ENCODE peak calls at places on chromosome 17, in six cellular contexts. One of them, this sample, is unnamed.

GRCh38 chr17:18018411-18018921 is 20.5 kb downstream of the ATPAF2 start:
- DNase-seq in body of pancreas: no peak
- DNase-seq in tibial artery: no peak
- DNase-seq in brain pericyte: no peak
- DNase-seq in CD4-positive, alpha-beta T cell: no peak
- DNase-seq in left ventricle myocardium superior: no peak
- DNase-seq in this sample: no peak

GRCh38 chr17:29140631-29141483 is 39.3 kb downstream of the MYO18A start:
- DNase-seq in body of pancreas: no peak
- DNase-seq in brain pericyte: no peak
- DNase-seq in left ventricle myocardium superior: peak
- DNase-seq in tibial artery: no peak
- DNase-seq in CD4-positive, alpha-beta T cell: peak
- DNase-seq in this sample: no peak

GRCh38 chr17:83079340-83079747 is at the start of gene METRNL:
- DNase-seq in tibial artery: peak
- DNase-seq in brain pericyte: no peak
- DNase-seq in body of pancreas: peak
- DNase-seq in left ventricle myocardium superior: peak
- DNase-seq in CD4-positive, alpha-beta T cell: peak
- DNase-seq in this sample: peak

GRCh38 chr17:32546031-32546444 is 59.2 kb downstream of the CDK5R1 start:
- DNase-seq in CD4-positive, alpha-beta T cell: no peak
- DNase-seq in tibial artery: no peak
- DNase-seq in brain pericyte: no peak
- DNase-seq in body of pancreas: no peak
- DNase-seq in left ventricle myocardium superior: no peak
- DNase-seq in this sample: no peak

GRCh38 chr17:81917565-81918332 is at the start of gene SIRT7:
- DNase-seq in left ventricle myocardium superior: peak
- DNase-seq in tibial artery: peak
- DNase-seq in CD4-positive, alpha-beta T cell: peak
- DNase-seq in body of pancreas: peak
- DNase-seq in brain pericyte: no peak
- DNase-seq in this sample: peak

GRCh38 chr17:66934040-66934439 is 30.5 kb upstream of the CACNG4 start:
- DNase-seq in brain pericyte: no peak
- DNase-seq in left ventricle myocardium superior: no peak
- DNase-seq in tibial artery: no peak
- DNase-seq in CD4-positive, alpha-beta T cell: no peak
- DNase-seq in body of pancreas: no peak
- DNase-seq in this sample: no peak

GRCh38 chr17:50200447-50201225 is 795 bp downstream of the COL1A1 start:
- DNase-seq in left ventricle myocardium superior: peak
- DNase-seq in CD4-positive, alpha-beta T cell: peak
- DNase-seq in body of pancreas: peak
- DNase-seq in tibial artery: peak
- DNase-seq in brain pericyte: peak
- DNase-seq in this sample: peak

GRCh38 chr17:74502866-74503265 is 28.4 kb downstream of the CD300LB start:
- DNase-seq in tibial artery: no peak
- DNase-seq in body of pancreas: no peak
- DNase-seq in CD4-positive, alpha-beta T cell: no peak
- DNase-seq in left ventricle myocardium superior: no peak
- DNase-seq in brain pericyte: no peak
- DNase-seq in this sample: no peak

GRCh38 chr17:28901866-28902818 is 737 bp downstream of the DHRS13 start:
- DNase-seq in CD4-positive, alpha-beta T cell: peak
- DNase-seq in brain pericyte: no peak
- DNase-seq in tibial artery: no peak
- DNase-seq in left ventricle myocardium superior: no peak
- DNase-seq in body of pancreas: no peak
- DNase-seq in this sample: peak

GRCh38 chr17:19328441-19329061 is 34.0 kb downstream of the B9D1 start:
- DNase-seq in left ventricle myocardium superior: no peak
- DNase-seq in CD4-positive, alpha-beta T cell: no peak
- DNase-seq in tibial artery: no peak
- DNase-seq in brain pericyte: no peak
- DNase-seq in body of pancreas: no peak
- DNase-seq in this sample: no peak

GRCh38 chr17:49908782-49909714 is 59.9 kb upstream of the DLX4 start:
- DNase-seq in body of pancreas: no peak
- DNase-seq in tibial artery: no peak
- DNase-seq in brain pericyte: no peak
- DNase-seq in left ventricle myocardium superior: no peak
- DNase-seq in CD4-positive, alpha-beta T cell: no peak
- DNase-seq in this sample: no peak

GRCh38 chr17:45896803-45897693 is 2.7 kb downstream of the MAPT start:
- DNase-seq in brain pericyte: no peak
- DNase-seq in body of pancreas: no peak
- DNase-seq in left ventricle myocardium superior: no peak
- DNase-seq in tibial artery: no peak
- DNase-seq in CD4-positive, alpha-beta T cell: no peak
- DNase-seq in this sample: no peak

GRCh38 chr17:45372325-45372869 is 55.6 kb upstream of the MAP3K14 start:
- DNase-seq in body of pancreas: no peak
- DNase-seq in brain pericyte: no peak
- DNase-seq in CD4-positive, alpha-beta T cell: no peak
- DNase-seq in left ventricle myocardium superior: no peak
- DNase-seq in tibial artery: no peak
- DNase-seq in this sample: peak

GRCh38 chr17:33753452-33753851 is 460.4 kb upstream of the ASIC2 start:
- DNase-seq in tibial artery: no peak
- DNase-seq in left ventricle myocardium superior: no peak
- DNase-seq in brain pericyte: no peak
- DNase-seq in body of pancreas: no peak
- DNase-seq in CD4-positive, alpha-beta T cell: no peak
- DNase-seq in this sample: no peak

GRCh38 chr17:64163468-64163867 is 33.5 kb upstream of the ERN1 start:
- DNase-seq in body of pancreas: no peak
- DNase-seq in brain pericyte: no peak
- DNase-seq in left ventricle myocardium superior: no peak
- DNase-seq in tibial artery: no peak
- DNase-seq in CD4-positive, alpha-beta T cell: no peak
- DNase-seq in this sample: no peak

GRCh38 chr17:79230576-79230975 is 156.0 kb downstream of the ENGASE start:
- DNase-seq in body of pancreas: no peak
- DNase-seq in left ventricle myocardium superior: no peak
- DNase-seq in brain pericyte: no peak
- DNase-seq in tibial artery: no peak
- DNase-seq in CD4-positive, alpha-beta T cell: no peak
- DNase-seq in this sample: no peak

GRCh38 chr17:62626719-62627218 is 701 bp upstream of the MRC2 start:
- DNase-seq in body of pancreas: no peak
- DNase-seq in brain pericyte: no peak
- DNase-seq in left ventricle myocardium superior: peak
- DNase-seq in CD4-positive, alpha-beta T cell: no peak
- DNase-seq in tibial artery: peak
- DNase-seq in this sample: peak

GRCh38 chr17:10103712-10104111 is 94.7 kb downstream of the GAS7 start:
- DNase-seq in tibial artery: no peak
- DNase-seq in left ventricle myocardium superior: no peak
- DNase-seq in brain pericyte: no peak
- DNase-seq in CD4-positive, alpha-beta T cell: no peak
- DNase-seq in body of pancreas: no peak
- DNase-seq in this sample: no peak

GRCh38 chr17:40158438-40158837 is 18.1 kb downstream of the CASC3 start:
- DNase-seq in left ventricle myocardium superior: no peak
- DNase-seq in body of pancreas: no peak
- DNase-seq in brain pericyte: no peak
- DNase-seq in CD4-positive, alpha-beta T cell: no peak
- DNase-seq in tibial artery: no peak
- DNase-seq in this sample: no peak

GRCh38 chr17:77742579-77742978 is 215.9 kb upstream of the TNRC6C start:
- DNase-seq in brain pericyte: no peak
- DNase-seq in tibial artery: no peak
- DNase-seq in CD4-positive, alpha-beta T cell: no peak
- DNase-seq in left ventricle myocardium superior: no peak
- DNase-seq in body of pancreas: no peak
- DNase-seq in this sample: no peak

GRCh38 chr17:8122391-8122922 is 1.4 kb downstream of the HES7 start:
- DNase-seq in left ventricle myocardium superior: no peak
- DNase-seq in body of pancreas: peak
- DNase-seq in brain pericyte: no peak
- DNase-seq in CD4-positive, alpha-beta T cell: no peak
- DNase-seq in tibial artery: no peak
- DNase-seq in this sample: no peak

GRCh38 chr17:57599271-57600045 is 145.6 kb downstream of the CCDC182 start:
- DNase-seq in tibial artery: no peak
- DNase-seq in brain pericyte: no peak
- DNase-seq in body of pancreas: no peak
- DNase-seq in left ventricle myocardium superior: no peak
- DNase-seq in CD4-positive, alpha-beta T cell: no peak
- DNase-seq in this sample: no peak

GRCh38 chr17:67322039-67322787 is 44.2 kb downstream of the PSMD12 start:
- DNase-seq in tibial artery: no peak
- DNase-seq in body of pancreas: no peak
- DNase-seq in CD4-positive, alpha-beta T cell: no peak
- DNase-seq in left ventricle myocardium superior: no peak
- DNase-seq in brain pericyte: no peak
- DNase-seq in this sample: no peak

GRCh38 chr17:1110844-1111598 is 68.8 kb downstream of the ABR start:
- DNase-seq in tibial artery: peak
- DNase-seq in body of pancreas: no peak
- DNase-seq in brain pericyte: no peak
- DNase-seq in left ventricle myocardium superior: peak
- DNase-seq in CD4-positive, alpha-beta T cell: no peak
- DNase-seq in this sample: peak

GRCh38 chr17:70390059-70390458 is 220.7 kb downstream of the KCNJ2 start:
- DNase-seq in left ventricle myocardium superior: no peak
- DNase-seq in CD4-positive, alpha-beta T cell: no peak
- DNase-seq in body of pancreas: no peak
- DNase-seq in brain pericyte: no peak
- DNase-seq in tibial artery: no peak
- DNase-seq in this sample: no peak

GRCh38 chr17:76139801-76140660 is 1.0 kb downstream of the FOXJ1 start:
- DNase-seq in left ventricle myocardium superior: peak
- DNase-seq in tibial artery: no peak
- DNase-seq in body of pancreas: no peak
- DNase-seq in CD4-positive, alpha-beta T cell: no peak
- DNase-seq in brain pericyte: no peak
- DNase-seq in this sample: no peak

GRCh38 chr17:41254861-41255260 is 323 bp upstream of the KRTAP9-9 start:
- DNase-seq in CD4-positive, alpha-beta T cell: no peak
- DNase-seq in brain pericyte: no peak
- DNase-seq in left ventricle myocardium superior: no peak
- DNase-seq in body of pancreas: no peak
- DNase-seq in tibial artery: no peak
- DNase-seq in this sample: no peak

GRCh38 chr17:40362696-40363479 is 1.6 kb downstream of the GJD3 start:
- DNase-seq in tibial artery: no peak
- DNase-seq in body of pancreas: peak
- DNase-seq in left ventricle myocardium superior: peak
- DNase-seq in brain pericyte: no peak
- DNase-seq in CD4-positive, alpha-beta T cell: peak
- DNase-seq in this sample: peak

GRCh38 chr17:75110307-75110937 is 653 bp downstream of the ARMC7 start:
- DNase-seq in tibial artery: no peak
- DNase-seq in left ventricle myocardium superior: peak
- DNase-seq in CD4-positive, alpha-beta T cell: no peak
- DNase-seq in brain pericyte: no peak
- DNase-seq in body of pancreas: peak
- DNase-seq in this sample: no peak

GRCh38 chr17:80132906-80133625 is 13.9 kb downstream of the EIF4A3 start:
- DNase-seq in CD4-positive, alpha-beta T cell: no peak
- DNase-seq in left ventricle myocardium superior: no peak
- DNase-seq in tibial artery: no peak
- DNase-seq in body of pancreas: no peak
- DNase-seq in brain pericyte: no peak
- DNase-seq in this sample: no peak

GRCh38 chr17:77435272-77436057 is 294.7 kb downstream of the SEC14L1 start:
- DNase-seq in brain pericyte: no peak
- DNase-seq in left ventricle myocardium superior: no peak
- DNase-seq in CD4-positive, alpha-beta T cell: peak
- DNase-seq in tibial artery: no peak
- DNase-seq in body of pancreas: no peak
- DNase-seq in this sample: no peak

GRCh38 chr17:42783062-42783777 is 2.8 kb downstream of the WNK4 start:
- DNase-seq in CD4-positive, alpha-beta T cell: no peak
- DNase-seq in brain pericyte: no peak
- DNase-seq in body of pancreas: no peak
- DNase-seq in tibial artery: no peak
- DNase-seq in left ventricle myocardium superior: no peak
- DNase-seq in this sample: peak

GRCh38 chr17:46727572-46728348 is 90.7 kb downstream of the WNT3 start:
- DNase-seq in CD4-positive, alpha-beta T cell: no peak
- DNase-seq in tibial artery: no peak
- DNase-seq in left ventricle myocardium superior: no peak
- DNase-seq in body of pancreas: no peak
- DNase-seq in brain pericyte: no peak
- DNase-seq in this sample: peak